ENCODE peak calls at places on chromosomes 7 and 10, in five cellular contexts. E, N, I, U and K are unnamed samples. For H3K4me1, the result is how much of the 10 kb centered on the place peaks cover.

GRCh38 chr10:43921478-43921877 is 272.8 kb upstream of the ZNF32 start:
- DNase-seq in E (no peak), N (no peak), I (no peak), U (no peak), K (no peak)

GRCh38 chr7:57403601-57404342 is 46.2 kb upstream of the ZNF716 start:
- DNase-seq in E (peak), U (no peak), N (no peak), I (no peak), K (peak)

GRCh38 chr7:140525741-140526140 is 46.4 kb upstream of the MKRN1 start:
- DNase-seq in I (no peak), N (no peak), E (no peak), U (no peak), K (no peak)

GRCh38 chr7:27080844-27081423 is 14.9 kb downstream of the HOXA1 start:
- DNase-seq in E (no peak), N (no peak), U (no peak), I (no peak), K (no peak)

GRCh38 chr7:133742709-133743538 is 384.2 kb upstream of the LRGUK start:
- DNase-seq in I (peak), N (no peak), E (no peak), U (no peak), K (no peak)

GRCh38 chr10:15821046-15821683 is 39.1 kb downstream of the MINDY3 start:
- DNase-seq in N (no peak), E (no peak), I (no peak), U (no peak), K (no peak)

GRCh38 chr7:23346316-23346715 is 47.2 kb downstream of the MALSU1 start:
- DNase-seq in N (no peak), I (no peak), U (no peak), E (no peak), K (no peak)

GRCh38 chr7:121120921-121121320 is 132.4 kb downstream of the CPED1 start:
- DNase-seq in E (no peak), N (no peak), U (no peak), I (no peak), K (no peak)

GRCh38 chr10:86944031-86944419 is 13.4 kb downstream of the MMRN2 start:
- DNase-seq in E (no peak), I (no peak), N (no peak), U (no peak), K (no peak)

GRCh38 chr7:1248459-1249131 is 15.9 kb downstream of the UNCX start:
- DNase-seq in I (no peak), U (peak), N (no peak), E (no peak), K (no peak)

GRCh38 chr10:126576336-126576735 is 94.2 kb downstream of the C10orf90 start:
- DNase-seq in E (no peak), N (no peak), I (no peak), U (no peak), K (no peak)

GRCh38 chr10:24642921-24643678 is 80.6 kb downstream of the ARHGAP21 start:
- DNase-seq in U (no peak), E (peak), N (peak), I (peak), K (no peak)

GRCh38 chr10:35661236-35661635 is 19.1 kb upstream of the FZD8 start:
- DNase-seq in N (no peak), I (no peak), E (no peak), U (no peak), K (no peak)

GRCh38 chr10:72462261-72462660 is 107.5 kb upstream of the DNAJB12 start:
- DNase-seq in N (no peak), U (no peak), I (no peak), E (no peak), K (no peak)

GRCh38 chr10:85611093-85611740 is 755.4 kb downstream of the GRID1 start:
- DNase-seq in I (no peak), U (no peak), N (no peak), E (no peak), K (no peak)

GRCh38 chr7:37488163-37488759 is 39.6 kb upstream of the ELMO1 start:
- DNase-seq in E (no peak), N (no peak), U (no peak), I (no peak), K (no peak)

GRCh38 chr7:45000096-45001032 is at the start of gene CCM2:
- DNase-seq in U (peak), E (peak), N (peak), I (peak), K (peak)

GRCh38 chr7:44999245-45000095 is 531 bp upstream of the CCM2 start:
- DNase-seq in I (peak), U (peak), N (peak), E (peak), K (peak)

GRCh38 chr7:44994877-44995554 is 5.0 kb upstream of the CCM2 start:
- DNase-seq in E (no peak), U (no peak), N (no peak), I (no peak), K (no peak)

GRCh38 chr7:44998153-44998871 is 1.7 kb upstream of the CCM2 start:
- DNase-seq in E (no peak), I (no peak), U (no peak), N (no peak), K (no peak)

GRCh38 chr7:44995555-44996493 is 4.2 kb upstream of the CCM2 start:
- DNase-seq in I (no peak), E (no peak), U (no peak), N (no peak), K (no peak)
- H3K4me1 ChIP-seq in I (under half), E (under half), U (under half), N (under half), K (under half)

DNA sequence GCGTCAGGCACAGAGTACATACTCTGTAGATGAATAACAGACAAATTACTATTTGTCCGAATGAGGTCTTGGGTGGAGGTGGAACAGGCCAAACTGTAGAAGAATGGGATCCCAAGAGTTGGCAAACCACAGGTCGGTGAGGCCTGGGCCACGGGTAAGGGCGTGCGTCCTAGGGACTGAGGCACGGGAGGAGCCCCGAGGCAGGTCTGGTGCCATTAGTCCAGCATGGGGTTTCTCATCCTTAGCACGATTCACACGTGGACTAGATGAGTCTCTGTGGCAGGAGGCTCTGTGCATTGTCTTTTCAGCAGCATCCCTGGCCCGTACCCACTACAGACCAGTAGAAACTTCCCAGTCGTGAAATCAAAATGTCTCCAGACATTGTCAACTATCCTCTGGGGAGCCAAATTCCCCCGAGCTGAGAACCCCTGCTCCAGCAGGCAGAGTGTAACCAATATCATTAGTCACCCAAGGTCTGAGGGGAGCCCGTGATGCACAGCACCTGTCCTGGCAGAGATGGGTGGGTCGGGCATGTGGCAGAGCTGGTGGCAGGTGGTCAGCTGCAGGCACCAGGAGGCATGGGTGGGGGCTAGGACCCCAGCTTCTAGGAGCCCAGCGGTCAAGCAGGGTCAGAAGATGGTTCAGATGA is 61.3 kb downstream of the COL13A1 start:
- DNase-seq in U (no peak), N (no peak), E (no peak), I (no peak), K (no peak)
- H3K4me3 ChIP-seq in U (no peak), N (no peak), E (no peak), I (no peak), K (no peak)

GRCh38 chr10:51048792-51049191 is 25.5 kb upstream of the PRKG1 start:
- DNase-seq in E (no peak), I (no peak), U (no peak), N (no peak), K (no peak)
- H3K4me1 ChIP-seq in E (under half), I (under half), U (under half), N (under half), K (under half)

DNA sequence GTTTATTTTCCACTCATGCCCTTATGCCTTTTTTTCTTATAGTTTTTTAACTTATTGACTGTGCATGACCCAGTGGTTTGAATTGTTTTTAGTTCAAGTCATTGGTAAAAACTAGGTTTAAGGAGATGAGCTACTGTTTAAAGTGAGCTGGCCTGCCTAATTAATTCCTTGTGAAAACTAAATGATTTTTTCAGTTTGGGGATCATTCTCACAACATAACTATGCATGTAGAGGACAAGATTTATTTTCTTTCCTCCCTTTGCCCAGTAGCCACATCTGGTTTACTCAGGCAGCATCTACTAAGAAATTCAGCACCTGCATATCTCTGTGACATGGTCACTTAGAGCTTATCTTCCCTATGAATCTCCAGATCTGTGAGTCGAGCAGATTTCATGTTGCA is 1.7 kb downstream of the ADO start:
- DNase-seq in U (no peak), I (no peak), N (no peak), E (no peak), K (no peak)
- H3K4me3 ChIP-seq in U (peak), I (peak), N (peak), E (no peak), K (peak)

DNA sequence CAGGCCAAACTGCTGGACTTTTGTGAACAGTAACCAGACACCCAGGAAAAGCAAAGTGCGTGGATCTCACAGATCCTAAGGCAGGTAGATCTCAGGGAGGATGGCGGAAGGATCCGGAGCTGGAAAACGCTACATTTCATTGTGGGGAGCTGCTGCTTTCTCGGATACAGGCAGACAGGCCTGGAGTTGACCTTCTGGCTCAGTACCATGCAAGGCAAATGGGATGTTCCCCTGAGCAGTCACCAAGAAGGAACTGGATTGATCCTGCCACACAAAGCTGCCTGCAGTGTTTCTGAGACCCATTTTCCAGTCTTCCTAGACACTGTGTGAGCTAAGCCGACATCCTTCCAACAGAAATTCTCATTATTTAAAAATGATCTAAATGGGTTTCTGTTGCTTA is 65.5 kb downstream of the ZRANB1 start:
- DNase-seq in I (no peak), U (no peak), N (no peak), E (no peak), K (no peak)
- H3K4me1 ChIP-seq in I (under half), U (under half), N (under half), E (under half), K (under half)

GRCh38 chr10:129845081-129845823 is 118.8 kb downstream of the EBF3 start:
- DNase-seq in U (no peak), E (no peak), N (no peak), I (no peak), K (no peak)

GRCh38 chr10:129848084-129848483 is 116.0 kb downstream of the EBF3 start:
- DNase-seq in E (no peak), I (no peak), N (no peak), U (no peak), K (no peak)

GRCh38 chr10:129849452-129849750 is 114.7 kb downstream of the EBF3 start:
- DNase-seq in I (no peak), N (no peak), E (no peak), U (no peak), K (no peak)

GRCh38 chr10:129848571-129849451 is 115.3 kb downstream of the EBF3 start:
- DNase-seq in E (no peak), U (no peak), I (no peak), N (no peak), K (no peak)

DNA sequence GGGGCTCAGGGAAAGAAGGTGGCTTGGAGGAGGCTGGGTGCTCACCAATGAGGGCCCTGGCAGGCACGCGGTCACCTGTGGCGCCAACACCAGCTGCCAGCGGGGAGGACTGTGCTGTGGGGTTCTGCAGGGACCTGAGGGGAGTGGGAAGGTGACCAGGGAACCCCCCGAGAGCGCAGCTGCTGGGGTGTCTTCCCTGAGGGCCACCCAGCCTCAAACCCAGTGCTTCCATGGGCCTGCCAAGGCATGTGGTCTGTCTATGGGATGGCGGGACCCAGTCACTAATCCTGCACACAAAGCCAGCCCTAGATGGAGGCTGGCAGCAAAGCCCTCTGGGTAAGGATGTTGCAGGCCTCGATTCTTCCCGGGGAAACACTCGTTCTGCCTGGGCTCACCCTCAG is 117.1 kb downstream of the EBF3 start:
- DNase-seq in U (no peak), I (no peak), N (no peak), E (no peak), K (no peak)
- H3K4me3 ChIP-seq in U (no peak), I (no peak), N (no peak), E (no peak), K (no peak)

DNA sequence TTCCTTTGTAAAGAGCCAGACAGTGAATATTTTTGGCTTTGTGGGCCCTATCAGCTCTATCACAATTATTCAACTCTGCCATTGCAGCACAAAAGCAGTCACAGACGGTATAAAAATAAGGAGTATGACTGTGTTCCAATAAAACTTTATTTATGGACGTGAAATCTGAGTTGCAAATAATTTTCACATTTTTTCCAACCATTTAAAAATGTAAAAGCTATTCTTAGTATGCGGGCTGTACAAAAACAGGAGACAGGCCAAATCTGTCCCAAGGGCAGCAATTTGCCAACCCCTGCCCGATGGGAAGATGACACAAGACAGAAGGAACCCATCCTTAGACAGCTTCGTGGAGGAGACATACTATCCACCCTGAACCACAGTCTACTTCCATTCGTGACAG is 23.3 kb downstream of the JAZF1 start:
- DNase-seq in I (no peak), E (no peak), N (no peak), U (no peak), K (no peak)
- H3K4me1 ChIP-seq in I (under half), E (under half), N (under half), U (under half), K (under half)

DNA sequence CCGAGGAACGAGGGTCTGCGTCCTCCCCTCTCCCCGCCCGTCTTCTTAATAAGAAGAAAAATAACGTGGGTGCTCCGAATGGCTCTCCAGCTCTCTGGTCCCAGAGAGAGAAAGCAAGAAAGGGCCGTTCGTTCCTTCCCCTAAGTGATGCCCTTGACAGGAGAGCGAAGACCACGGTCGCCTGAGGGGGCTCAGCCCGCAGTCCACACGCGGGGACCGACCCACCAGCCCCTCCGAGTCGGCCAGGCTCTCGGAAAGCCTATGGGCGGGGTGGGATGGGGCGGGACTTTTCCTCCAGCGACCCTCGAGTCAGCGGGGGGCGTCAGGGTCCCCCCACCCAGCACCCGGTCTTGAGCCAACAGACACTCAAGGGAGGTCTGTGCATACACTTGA is 53.2 kb upstream of the FHIP2A start:
- DNase-seq in U (no peak), I (no peak), N (peak), E (no peak), K (no peak)
- H3K4me3 ChIP-seq in U (peak), I (peak), N (peak), E (peak), K (peak)

GRCh38 chr10:97687785-97688781 is 1.0 kb upstream of the AVPI1 start:
- DNase-seq in N (no peak), U (no peak), I (no peak), E (no peak), K (peak)
- H3K4me1 ChIP-seq in N (half or more), U (under half), I (under half), E (half or more), K (under half)